ENCODE peak calls at places on chromosomes 1 and 21, in six cellular contexts. I, X, Z, T, O and A are unnamed samples.

GRCh38 chr21:43913928-43914327 is 48.9 kb downstream of the AGPAT3 start:
- DNase-seq in T (no peak), I (peak; percentile 76), Z (peak; percentile 60), O (no peak), X (no peak), A (no peak)

GRCh38 chr1:97013904-97014303 is 292.3 kb downstream of the PTBP2 start:
- DNase-seq in X (no peak), O (no peak), T (no peak), I (peak; percentile 18), Z (peak; percentile 86), A (no peak)

GRCh38 chr1:8962812-8963669 is 17.4 kb downstream of the CA6 start:
- DNase-seq in I (peak; percentile 53), O (peak; percentile 74), X (peak; percentile 27), T (no peak), Z (peak; percentile 28), A (peak; percentile 46)

GRCh38 chr1:29830383-29830782 is 594.1 kb downstream of the PTPRU start:
- DNase-seq in Z (no peak), O (no peak), X (no peak), I (no peak), T (no peak), A (no peak)

GRCh38 chr1:169604781-169605560 is 18.7 kb upstream of the F5 start:
- DNase-seq in O (no peak), I (no peak), Z (no peak), X (no peak), T (no peak), A (no peak)

GRCh38 chr1:110893908-110894490 is 21.1 kb downstream of the CD53 start:
- DNase-seq in I (no peak), T (no peak), O (no peak), Z (no peak), X (no peak), A (no peak)

GRCh38 chr1:150875197-150876110 is 945 bp downstream of the ARNT start:
- DNase-seq in X (no peak), O (peak; percentile 20), Z (peak; percentile 26), T (no peak), I (no peak), A (peak; percentile 9)

GRCh38 chr21:36706951-36707762 is 8.2 kb downstream of the SIM2 start:
- DNase-seq in X (peak; percentile 9), T (no peak), O (no peak), I (no peak), Z (peak; percentile 34), A (no peak)

GRCh38 chr1:11045428-11046269 is 1.4 kb downstream of the MASP2 start:
- DNase-seq in X (no peak), O (no peak), Z (no peak), T (no peak), I (no peak), A (no peak)

GRCh38 chr1:12754738-12755137 is 8.7 kb downstream of the CFAP107 start:
- DNase-seq in I (no peak), O (no peak), X (no peak), Z (no peak), T (no peak), A (no peak)

GRCh38 chr1:25843483-25843882 is 15.8 kb downstream of the AUNIP start:
- DNase-seq in T (no peak), O (no peak), X (no peak), Z (no peak), I (no peak), A (no peak)
- H3K36me3 ChIP-seq in T (no peaks in the 10 kb centered on the region), O (no peaks in the 10 kb centered on the region), X (no peaks in the 10 kb centered on the region), Z (no peaks in the 10 kb centered on the region), I (no peaks in the 10 kb centered on the region), A (no peaks in the 10 kb centered on the region)

GRCh38 chr1:42504535-42505128 is 41.5 kb downstream of the CCDC30 start:
- DNase-seq in I (no peak), T (no peak), Z (no peak), O (no peak), X (no peak), A (no peak)
- H3K9me3 ChIP-seq in I (peaks cover 62% of the 10 kb centered on the region), T (peaks cover 14% of the 10 kb centered on the region), Z (no peaks in the 10 kb centered on the region), O (peaks cover 24% of the 10 kb centered on the region), X (peaks cover 5% of the 10 kb centered on the region), A (peaks cover 24% of the 10 kb centered on the region)

GRCh38 chr1:204673217-204673608 is 12.3 kb downstream of the LRRN2 start:
- DNase-seq in Z (no peak), X (no peak), O (no peak), I (no peak), T (no peak), A (no peak)
- H3K36me3 ChIP-seq in Z (no peaks in the 10 kb centered on the region), X (no peaks in the 10 kb centered on the region), O (no peaks in the 10 kb centered on the region), I (no peaks in the 10 kb centered on the region), T (no peaks in the 10 kb centered on the region), A (no peaks in the 10 kb centered on the region)

GRCh38 chr1:205883792-205884191 is 33.9 kb upstream of the PM20D1 start:
- DNase-seq in X (no peak), T (no peak), O (no peak), I (no peak), Z (no peak), A (no peak)
- H3K9me3 ChIP-seq in X (no peaks in the 10 kb centered on the region), T (no peaks in the 10 kb centered on the region), O (peaks cover 4% of the 10 kb centered on the region), I (peaks cover 19% of the 10 kb centered on the region), Z (no peaks in the 10 kb centered on the region), A (peaks cover 2% of the 10 kb centered on the region)

DNA sequence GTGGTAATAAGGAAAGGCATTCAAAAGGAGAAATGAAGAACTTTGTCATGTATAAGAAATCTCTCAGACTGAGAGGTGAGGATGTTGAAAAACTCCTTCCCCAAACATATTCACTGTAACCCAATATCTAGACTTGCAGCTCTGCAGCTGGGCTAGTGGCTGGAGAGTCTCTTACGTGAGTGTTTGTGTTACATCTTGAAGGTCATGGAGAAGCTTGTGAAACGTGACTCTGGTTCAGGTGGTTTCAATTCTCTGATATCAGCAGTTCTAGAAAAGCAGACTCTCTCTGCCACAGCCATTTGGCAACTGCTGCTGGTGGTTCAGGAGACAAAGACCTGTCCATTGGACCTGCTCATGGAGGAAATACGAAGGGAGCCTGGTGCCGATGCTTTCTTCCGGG is 55.0 kb upstream of the EPHA8 start:
- DNase-seq in I (no peak), Z (no peak), X (peak; percentile 41), O (no peak), T (no peak), A (no peak)
- H3K36me3 ChIP-seq in I (peaks cover 75% of the 10 kb centered on the region), Z (peaks cover 6% of the 10 kb centered on the region), X (no peaks in the 10 kb centered on the region), O (no peaks in the 10 kb centered on the region), T (peaks cover 81% of the 10 kb centered on the region), A (peaks cover 36% of the 10 kb centered on the region)